ENCODE peak calls at places on chromosomes 12 and 14, in five cellular contexts. One of them, this sample, is unnamed.

GRCh38 chr14:68544150-68544892 is 248.5 kb downstream of the ZFP36L1 start:
- DNase-seq in heart left ventricle: peak; percentile 63
- DNase-seq in transverse colon: peak; percentile 64
- DNase-seq in uterus: peak; percentile 97
- DNase-seq in Panc1: no peak
- DNase-seq in this sample: peak; percentile 54

GRCh38 chr12:105330938-105331804 is 680 bp downstream of the C12orf75 start:
- DNase-seq in transverse colon: peak; percentile 27
- DNase-seq in heart left ventricle: peak; percentile 34
- DNase-seq in uterus: no peak
- DNase-seq in Panc1: no peak
- DNase-seq in this sample: no peak

GRCh38 chr12:122350444-122350843 is 72.0 kb downstream of the CLIP1 start:
- DNase-seq in transverse colon: no peak
- DNase-seq in uterus: no peak
- DNase-seq in heart left ventricle: peak; percentile 75
- DNase-seq in Panc1: no peak
- DNase-seq in this sample: no peak

GRCh38 chr14:96623676-96624484 is 121.7 kb downstream of the PAPOLA start:
- DNase-seq in transverse colon: no peak
- DNase-seq in heart left ventricle: no peak
- DNase-seq in uterus: no peak
- DNase-seq in Panc1: no peak
- DNase-seq in this sample: no peak

GRCh38 chr14:103205541-103205906 is 82.3 kb downstream of the TNFAIP2 start:
- DNase-seq in heart left ventricle: no peak
- DNase-seq in Panc1: no peak
- DNase-seq in transverse colon: no peak
- DNase-seq in uterus: peak; percentile 50
- DNase-seq in this sample: no peak

GRCh38 chr12:71973687-71974086 is 35.0 kb downstream of the TPH2 start:
- DNase-seq in Panc1: no peak
- DNase-seq in transverse colon: no peak
- DNase-seq in heart left ventricle: no peak
- DNase-seq in uterus: no peak
- DNase-seq in this sample: no peak

GRCh38 chr12:62660763-62661162 is 194.1 kb downstream of the MON2 start:
- DNase-seq in heart left ventricle: no peak
- DNase-seq in Panc1: no peak
- DNase-seq in transverse colon: no peak
- DNase-seq in uterus: no peak
- DNase-seq in this sample: no peak

GRCh38 chr12:19689801-19690472 is 250.6 kb downstream of the AEBP2 start:
- DNase-seq in transverse colon: no peak
- DNase-seq in Panc1: no peak
- DNase-seq in uterus: no peak
- DNase-seq in heart left ventricle: no peak
- DNase-seq in this sample: no peak

GRCh38 chr12:2251485-2252179 is 198.8 kb downstream of the CACNA1C start:
- DNase-seq in transverse colon: no peak
- DNase-seq in Panc1: no peak
- DNase-seq in heart left ventricle: no peak
- DNase-seq in uterus: no peak
- DNase-seq in this sample: no peak

GRCh38 chr12:21456291-21456780 is 18.9 kb downstream of the PYROXD1 start:
- DNase-seq in Panc1: no peak
- DNase-seq in transverse colon: no peak
- DNase-seq in uterus: no peak
- DNase-seq in heart left ventricle: no peak
- DNase-seq in this sample: no peak

GRCh38 chr12:18899162-18899561 is 161.2 kb downstream of the CAPZA3 start:
- DNase-seq in heart left ventricle: no peak
- DNase-seq in uterus: no peak
- DNase-seq in Panc1: no peak
- DNase-seq in transverse colon: no peak
- DNase-seq in this sample: no peak

GRCh38 chr14:55721353-55721752 is 141.3 kb downstream of the KTN1 start:
- DNase-seq in heart left ventricle: no peak
- DNase-seq in transverse colon: no peak
- DNase-seq in uterus: no peak
- DNase-seq in Panc1: no peak
- DNase-seq in this sample: no peak

GRCh38 chr14:86799244-86799647 is 1193.7 kb downstream of the GALC start:
- DNase-seq in transverse colon: no peak
- DNase-seq in uterus: peak; percentile 18
- DNase-seq in heart left ventricle: no peak
- DNase-seq in Panc1: no peak
- DNase-seq in this sample: no peak

GRCh38 chr14:49992901-49993335 is 100.0 kb downstream of the ARF6 start:
- DNase-seq in transverse colon: no peak
- DNase-seq in Panc1: no peak
- DNase-seq in uterus: no peak
- DNase-seq in heart left ventricle: peak; percentile 50
- DNase-seq in this sample: no peak

GRCh38 chr14:67837011-67837624 is 17.5 kb downstream of the RAD51B start:
- DNase-seq in uterus: peak; percentile 77
- DNase-seq in heart left ventricle: peak; percentile 60
- DNase-seq in Panc1: peak; percentile 42
- DNase-seq in transverse colon: peak; percentile 62
- DNase-seq in this sample: peak; percentile 41

DNA sequence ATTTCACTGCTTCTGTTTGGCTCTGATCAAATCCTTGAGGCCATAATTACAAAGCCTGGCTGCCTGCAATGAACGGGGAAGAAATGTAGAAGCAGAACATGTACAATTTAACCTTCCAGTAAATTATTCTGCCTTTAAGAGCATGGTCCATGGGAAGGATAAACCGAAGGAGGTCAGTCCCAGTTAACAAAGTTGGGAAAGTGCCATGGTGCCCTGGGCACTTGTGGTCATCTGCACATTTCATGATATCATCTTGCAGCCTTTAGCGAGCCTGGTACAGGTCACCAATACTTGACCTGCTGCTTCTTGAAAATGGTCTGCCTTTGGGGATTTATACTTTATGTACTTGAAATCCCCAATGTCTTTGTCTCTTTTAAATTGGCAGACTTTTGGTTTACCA is 175.9 kb upstream of the KITLG start:
- DNase-seq in Panc1: no peak
- DNase-seq in uterus: no peak
- DNase-seq in transverse colon: no peak
- DNase-seq in heart left ventricle: no peak
- DNase-seq in this sample: no peak
- H3K4me1 ChIP-seq in Panc1: no peaks in the 10 kb centered on the region
- H3K4me1 ChIP-seq in uterus: no peaks in the 10 kb centered on the region
- H3K4me1 ChIP-seq in transverse colon: peaks cover 15% of the 10 kb centered on the region
- H3K4me1 ChIP-seq in heart left ventricle: no peaks in the 10 kb centered on the region
- H3K4me1 ChIP-seq in this sample: no peaks in the 10 kb centered on the region

GRCh38 chr12:53667080-53667479 is 8.8 kb downstream of the ATP5MC2 start:
- DNase-seq in uterus: no peak
- DNase-seq in heart left ventricle: no peak
- DNase-seq in transverse colon: no peak
- DNase-seq in Panc1: no peak
- DNase-seq in this sample: no peak

GRCh38 chr12:53675701-53676607 is at the start of gene ATP5MC2:
- DNase-seq in uterus: peak; percentile 97
- DNase-seq in Panc1: peak; percentile 99
- DNase-seq in transverse colon: peak; percentile 98
- DNase-seq in heart left ventricle: peak; percentile 98
- DNase-seq in this sample: peak; percentile 97

GRCh38 chr12:53670308-53670707 is 5.6 kb downstream of the ATP5MC2 start:
- DNase-seq in Panc1: no peak
- DNase-seq in transverse colon: no peak
- DNase-seq in heart left ventricle: no peak
- DNase-seq in uterus: no peak
- DNase-seq in this sample: no peak

GRCh38 chr12:53674977-53675700 is 744 bp downstream of the ATP5MC2 start:
- DNase-seq in Panc1: no peak
- DNase-seq in transverse colon: no peak
- DNase-seq in heart left ventricle: no peak
- DNase-seq in uterus: no peak
- DNase-seq in this sample: no peak

DNA sequence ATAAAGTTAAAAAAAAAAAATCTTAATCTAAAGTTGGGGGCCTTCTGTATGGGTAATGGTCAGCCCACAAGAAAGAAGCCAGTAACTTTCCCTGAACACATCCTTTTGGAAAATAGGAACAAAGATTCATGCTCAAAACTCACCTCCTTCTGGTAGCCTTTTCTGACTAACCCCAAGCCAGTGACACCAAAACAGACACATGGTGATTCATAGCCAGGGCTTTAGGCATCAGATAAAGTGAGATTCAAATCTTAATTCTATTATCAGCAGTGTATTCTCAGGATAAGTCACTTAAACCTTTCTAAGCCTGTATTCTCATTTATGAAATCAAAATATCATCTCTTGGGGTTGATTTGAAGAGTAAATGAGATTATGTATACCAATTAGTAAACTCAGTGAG is 4.9 kb downstream of the ATP5MC2 start:
- DNase-seq in transverse colon: no peak
- DNase-seq in heart left ventricle: no peak
- DNase-seq in uterus: no peak
- DNase-seq in Panc1: no peak
- DNase-seq in this sample: no peak
- H3K27ac ChIP-seq in transverse colon: no peak overlapping the region
- H3K27ac ChIP-seq in heart left ventricle: no peak overlapping the region
- H3K27ac ChIP-seq in uterus: no peak overlapping the region
- H3K27ac ChIP-seq in Panc1: no peak overlapping the region
- H3K27ac ChIP-seq in this sample: no peak overlapping the region

GRCh38 chr12:125137776-125138344 is 72.6 kb downstream of the AACS start:
- DNase-seq in heart left ventricle: no peak
- DNase-seq in uterus: no peak
- DNase-seq in transverse colon: no peak
- DNase-seq in Panc1: no peak
- DNase-seq in this sample: no peak
- TF ChIP-seq CTCF in heart left ventricle: no peak
- TF ChIP-seq CTCF in uterus: no peak
- TF ChIP-seq CTCF in transverse colon: no peak
- TF ChIP-seq CTCF in Panc1: no peak
- TF ChIP-seq CTCF in this sample: no peak

GRCh38 chr12:11716794-11717532 is 67.5 kb downstream of the ETV6 start:
- DNase-seq in uterus: no peak
- DNase-seq in heart left ventricle: no peak
- DNase-seq in Panc1: no peak
- DNase-seq in transverse colon: peak; percentile 38
- DNase-seq in this sample: no peak
- H3K4me1 ChIP-seq in uterus: no peaks in the 10 kb centered on the region
- H3K4me1 ChIP-seq in heart left ventricle: no peaks in the 10 kb centered on the region
- H3K4me1 ChIP-seq in Panc1: no peaks in the 10 kb centered on the region
- H3K4me1 ChIP-seq in transverse colon: peaks cover 40% of the 10 kb centered on the region
- H3K4me1 ChIP-seq in this sample: peaks cover 22% of the 10 kb centered on the region

GRCh38 chr12:14393736-14394135 is 28.3 kb downstream of the ATF7IP start:
- DNase-seq in Panc1: no peak
- DNase-seq in uterus: no peak
- DNase-seq in transverse colon: no peak
- DNase-seq in heart left ventricle: no peak
- DNase-seq in this sample: no peak
- H3K27ac ChIP-seq in Panc1: peak overlapping the region; percentile 82
- H3K27ac ChIP-seq in uterus: peak overlapping the region; percentile 54
- H3K27ac ChIP-seq in transverse colon: peak overlapping the region; percentile 70
- H3K27ac ChIP-seq in heart left ventricle: peak overlapping the region; percentile 66
- H3K27ac ChIP-seq in this sample: no peak overlapping the region

This sample was measured in lung.